ENCODE peak calls at places on chromosomes 11 and 22, in eight cellular contexts. K is neural crest cell; R is HFFc6; B is activated naive CD4-positive, alpha-beta T cell; O is left ventricle myocardium inferior; X is NCI-H1092; I is 8988T; H is A172. J is an unnamed sample.

GRCh38 chr11:58675344-58676155 is 53.1 kb downstream of the CNTF start:
- DNase-seq in K (peak; percentile 75), R (peak; percentile 66), B (peak; percentile 74), O (peak; percentile 73), X (peak; percentile 28), I (peak; percentile 40), H (peak; percentile 31), J (peak; percentile 54)

GRCh38 chr11:68002943-68003845 is 703 bp downstream of the UNC93B1 start:
- DNase-seq in K (no peak), R (no peak), B (no peak), O (no peak), X (no peak), I (peak; percentile 59), H (no peak), J (no peak)

GRCh38 chr11:9053631-9054030 is 37.8 kb downstream of the SCUBE2 start:
- DNase-seq in K (no peak), R (peak; percentile 25), B (no peak), O (no peak), X (no peak), I (peak; percentile 49), H (peak; percentile 85), J (peak; percentile 51)

GRCh38 chr22:29744902-29745301 is 21.9 kb downstream of the ZMAT5 start:
- DNase-seq in K (no peak), R (peak; percentile 59), B (no peak), O (no peak), X (peak; percentile 82), I (no peak), H (no peak), J (peak; percentile 70)

GRCh38 chr11:95507794-95508193 is 276.8 kb upstream of the SESN3 start:
- DNase-seq in K (no peak), R (no peak), B (no peak), O (no peak), X (no peak), I (no peak), H (no peak), J (no peak)

GRCh38 chr22:19848298-19849224 is 6.1 kb downstream of the GNB1L start:
- DNase-seq in K (no peak), R (peak; percentile 23), B (no peak), O (no peak), X (no peak), I (no peak), H (peak; percentile 55), J (peak; percentile 23)

GRCh38 chr11:7595951-7596350 is 77.3 kb downstream of the CYB5R2 start:
- DNase-seq in K (no peak), R (no peak), B (no peak), O (no peak), X (no peak), I (no peak), H (no peak), J (no peak)

GRCh38 chr11:105906517-105906916 is 115.5 kb downstream of the MSANTD4 start:
- DNase-seq in K (no peak), R (no peak), B (no peak), O (no peak), X (no peak), I (no peak), H (no peak), J (no peak)

GRCh38 chr11:112670806-112671570 is 290.2 kb upstream of the NCAM1 start:
- DNase-seq in K (no peak), R (no peak), B (no peak), O (no peak), X (no peak), I (no peak), H (no peak), J (no peak)

GRCh38 chr22:49281467-49282340 is 546.0 kb downstream of the BRD1 start:
- DNase-seq in K (no peak), R (no peak), B (no peak), O (no peak), X (no peak), I (no peak), H (peak; percentile 68), J (no peak)

GRCh38 chr11:73295996-73296318 is 12.1 kb upstream of the ARHGEF17 start:
- DNase-seq in K (no peak), R (no peak), B (no peak), O (no peak), X (no peak), I (no peak), H (no peak), J (no peak)

GRCh38 chr22:50315289-50316113 is 8.1 kb upstream of the PLXNB2 start:
- DNase-seq in K (no peak), R (no peak), B (no peak), O (no peak), X (no peak), I (peak; percentile 6), H (no peak), J (no peak)

GRCh38 chr11:75428301-75428724 is 4.7 kb downstream of the KLHL35 start:
- DNase-seq in K (peak; percentile 64), R (no peak), B (peak; percentile 18), O (peak; percentile 94), X (no peak), I (peak; percentile 86), H (peak; percentile 94), J (no peak)

GRCh38 chr11:65651589-65652510 is 10.9 kb downstream of the RELA start:
- DNase-seq in K (no peak), R (no peak), B (no peak), O (peak; percentile 36), X (no peak), I (no peak), H (peak; percentile 25), J (no peak)